ENCODE peak calls at places on chromosomes 4 and X, in seven cellular contexts. I is NCI-H1105; D is stimulated activated naive CD8-positive, alpha-beta T cell treated with anti-CD3 and anti-CD28 coated beads, Interleukin-15, Interleukin-2, amounts not matched to agents 100 U/mL and 50 U/mL, for 24 hours; A is posterior vena cava; T is activated CD4-positive, alpha-beta T cell treated with anti-CD3 and anti-CD28 coated beads, Interleukin-2, amount 10 ng/mL, durations not matched to agents 7 days and 5 days; Q is posterior cingulate gyrus; R is NCI-H2081. H is an unnamed sample.

GRCh38 chr4:101669138-101669831 is 121.2 kb upstream of the BANK1 start:
- DNase-seq in I (no peak), D (no peak), A (no peak), T (no peak), Q (no peak), R (no peak), H (no peak)

GRCh38 chr4:5361968-5362367 is 310.7 kb downstream of the STK32B start:
- DNase-seq in I (no peak), D (no peak), A (no peak), T (peak), Q (no peak), R (no peak), H (no peak)

GRCh38 chr4:90425893-90426292 is 298.7 kb downstream of the CCSER1 start:
- DNase-seq in I (no peak), D (no peak), A (no peak), T (no peak), Q (no peak), R (no peak), H (no peak)

GRCh38 chr4:150708004-150708403 is 126.1 kb downstream of the MAB21L2 start:
- DNase-seq in I (no peak), D (no peak), A (no peak), T (no peak), Q (no peak), R (no peak), H (no peak)

GRCh38 chr4:34733185-34733916 is 1511.0 kb downstream of the ARAP2 start:
- DNase-seq in I (no peak), D (no peak), A (no peak), T (no peak), Q (no peak), R (no peak), H (no peak)

GRCh38 chrX:107826286-107827136 is 845 bp downstream of the MID2 start:
- DNase-seq in I (peak), D (peak), A (no peak), T (no peak), Q (peak), R (peak), H (no peak)

GRCh38 chrX:130114141-130114561 is 3.9 kb upstream of the ELF4 start:
- DNase-seq in I (no peak), D (no peak), A (peak), T (no peak), Q (no peak), R (no peak), H (no peak)

GRCh38 chr4:56844817-56845580 is 23.5 kb upstream of the SPINK2 start:
- DNase-seq in I (no peak), D (no peak), A (no peak), T (no peak), Q (no peak), R (no peak), H (no peak)

GRCh38 chrX:19709812-19710518 is 177.4 kb downstream of the SH3KBP1 start:
- DNase-seq in I (no peak), D (no peak), A (no peak), T (no peak), Q (no peak), R (no peak), H (no peak)

GRCh38 chr4:86386201-86386600 is 26.3 kb upstream of the MAPK10 start:
- DNase-seq in I (no peak), D (no peak), A (no peak), T (no peak), Q (no peak), R (no peak), H (no peak)

GRCh38 chr4:118076958-118077766 is 42.9 kb downstream of the NDST3 start:
- DNase-seq in I (no peak), D (peak), A (peak), T (peak), Q (no peak), R (no peak), H (no peak)

GRCh38 chr4:109162759-109163158 is 139.7 kb downstream of the COL25A1 start:
- DNase-seq in I (no peak), D (no peak), A (no peak), T (no peak), Q (no peak), R (no peak), H (no peak)

GRCh38 chr4:166991162-166991561 is 243.1 kb downstream of the SPOCK3 start:
- DNase-seq in I (no peak), D (no peak), A (no peak), T (no peak), Q (no peak), R (no peak), H (no peak)

GRCh38 chr4:103786014-103786413 is 66.2 kb upstream of the TACR3 start:
- DNase-seq in I (no peak), D (no peak), A (no peak), T (no peak), Q (no peak), R (peak), H (no peak)

GRCh38 chr4:63505714-63506460 is 903.4 kb downstream of the TECRL start:
- DNase-seq in I (no peak), D (no peak), A (no peak), T (no peak), Q (no peak), R (no peak), H (no peak)

GRCh38 chr4:38114435-38114834 is 154.2 kb downstream of the PTTG2 start:
- DNase-seq in I (no peak), D (no peak), A (peak), T (no peak), Q (no peak), R (no peak), H (no peak)

GRCh38 chr4:119729815-119730643 is 101.4 kb upstream of the PDE5A start:
- DNase-seq in I (no peak), D (no peak), A (no peak), T (no peak), Q (no peak), R (no peak), H (no peak)

GRCh38 chr4:134470544-134470943 is 269.0 kb upstream of the PABPC4L start:
- DNase-seq in I (no peak), D (no peak), A (no peak), T (no peak), Q (no peak), R (no peak), H (no peak)

GRCh38 chrX:47936224-47936939 is 67.4 kb downstream of the ZNF182 start:
- DNase-seq in I (peak), D (peak), A (no peak), T (peak), Q (no peak), R (no peak), H (no peak)

GRCh38 chr4:186915816-186916215 is 192.2 kb upstream of the FAT1 start:
- DNase-seq in I (no peak), D (no peak), A (no peak), T (no peak), Q (no peak), R (no peak), H (no peak)

GRCh38 chr4:152534541-152535231 is 1.2 kb downstream of the FBXW7 start:
- DNase-seq in I (no peak), D (peak), A (peak), T (peak), Q (no peak), R (no peak), H (no peak)

GRCh38 chr4:68905598-68906237 is 45.9 kb downstream of the UGT2A3 start:
- DNase-seq in I (no peak), D (no peak), A (no peak), T (no peak), Q (no peak), R (peak), H (no peak)

GRCh38 chrX:19515615-19516105 is 352 bp upstream of the MAP3K15 start:
- DNase-seq in I (no peak), D (no peak), A (no peak), T (no peak), Q (no peak), R (no peak), H (no peak)

GRCh38 chrX:100695991-100696390 is 35.9 kb downstream of the SYTL4 start:
- DNase-seq in I (no peak), D (no peak), A (no peak), T (no peak), Q (no peak), R (no peak), H (no peak)

GRCh38 chrX:109485470-109486340 is 3.8 kb upstream of the GUCY2F start:
- DNase-seq in I (peak), D (peak), A (peak), T (peak), Q (peak), R (peak), H (peak)

GRCh38 chr4:8050555-8051206 is 107.9 kb downstream of the ABLIM2 start:
- DNase-seq in I (peak), D (no peak), A (peak), T (no peak), Q (peak), R (peak), H (peak)

H was measured in anterior cingulate cortex.